ENCODE peak calls at places on chromosomes 13 and 19, in six cellular contexts. C is mesendoderm, S is adrenal gland, R is left ventricle myocardium inferior, L is suprapubic skin, E is GM23338. N is an unnamed sample.

GRCh38 chr13:30738526-30738925 is 3.2 kb downstream of the ALOX5AP start:
- DNase-seq in C (no peak), S (no peak), R (no peak), E (no peak), L (no peak), N (no peak)

GRCh38 chr19:8163781-8164180 is 14.4 kb upstream of the FBN3 start:
- DNase-seq in S (no peak), L (no peak), E (no peak), R (no peak), C (peak), N (no peak)

GRCh38 chr19:43779820-43780219 is 953 bp downstream of the KCNN4 start:
- DNase-seq in L (no peak), E (no peak), C (no peak), S (no peak), R (no peak), N (no peak)

GRCh38 chr13:71625694-71626093 is 241.3 kb downstream of the DACH1 start:
- DNase-seq in L (no peak), E (no peak), C (no peak), R (no peak), S (no peak), N (no peak)

GRCh38 chr13:40665754-40666057 is 735 bp downstream of the FOXO1 start:
- DNase-seq in C (peak), R (peak), L (no peak), S (no peak), E (no peak), N (no peak)

GRCh38 chr19:6276447-6276846 is 3.3 kb downstream of the MLLT1 start:
- DNase-seq in R (peak), C (peak), S (peak), E (no peak), L (peak), N (no peak)

GRCh38 chr13:50448535-50448981 is 394.9 kb downstream of the DLEU7 start:
- DNase-seq in L (no peak), E (no peak), S (no peak), C (no peak), R (no peak), N (no peak)

GRCh38 chr19:2449019-2449418 is 7.7 kb downstream of the LMNB2 start:
- DNase-seq in S (no peak), C (no peak), L (no peak), R (no peak), E (no peak), N (no peak)

GRCh38 chr13:96052655-96053002 is 572 bp downstream of the UGGT2 start:
- DNase-seq in L (no peak), R (no peak), C (peak), S (no peak), E (peak), N (no peak)

GRCh38 chr13:112066624-112067004 is 335 bp upstream of the SOX1 start:
- DNase-seq in C (peak), S (peak), L (no peak), E (peak), R (peak), N (no peak)

GRCh38 chr19:1943661-1944087 is 2.7 kb downstream of the CSNK1G2 start:
- DNase-seq in R (no peak), C (no peak), E (no peak), L (no peak), S (no peak), N (no peak)

GRCh38 chr19:34357431-34357830 is 7.6 kb upstream of the GPI start:
- DNase-seq in L (no peak), E (no peak), C (no peak), R (no peak), S (no peak), N (no peak)

GRCh38 chr19:49689133-49690072 is at the start of gene ADM5:
- DNase-seq in L (no peak), E (peak), R (peak), C (peak), S (peak), N (peak)

GRCh38 chr13:112647256-112647655 is 42.6 kb upstream of the ATP11A start:
- DNase-seq in R (no peak), C (no peak), L (no peak), S (no peak), E (no peak), N (peak)

GRCh38 chr13:30932481-30933333 is at the start of gene TEX26:
- DNase-seq in R (no peak), C (peak), E (peak), S (no peak), L (no peak), N (no peak)

GRCh38 chr19:54189020-54189667 is at the start of gene MBOAT7:
- DNase-seq in R (no peak), E (no peak), L (peak), C (no peak), S (no peak), N (no peak)

GRCh38 chr13:42876810-42877550 is 95.6 kb downstream of the FAM216B start:
- DNase-seq in L (no peak), C (peak), E (no peak), S (no peak), R (no peak), N (no peak)

GRCh38 chr13:30972888-30973377 is 40.5 kb downstream of the TEX26 start:
- DNase-seq in E (no peak), C (no peak), S (no peak), R (no peak), L (no peak), N (no peak)

GRCh38 chr13:107770541-107770940 is 444.8 kb downstream of the LIG4 start:
- DNase-seq in C (no peak), E (peak), S (no peak), L (no peak), R (no peak), N (no peak)

GRCh38 chr19:31436121-31436776 is 87.0 kb upstream of the TSHZ3 start:
- DNase-seq in S (no peak), R (no peak), L (no peak), E (no peak), C (no peak), N (no peak)

GRCh38 chr19:16889429-16889882 is 657 bp downstream of the F2RL3 start:
- DNase-seq in S (peak), E (no peak), R (peak), L (no peak), C (no peak), N (no peak)

GRCh38 chr13:74930402-74931165 is 551.4 kb downstream of the TBC1D4 start:
- DNase-seq in E (no peak), L (no peak), S (no peak), C (no peak), R (no peak), N (no peak)

GRCh38 chr19:39506598-39506943 is 7.8 kb downstream of the DLL3 start:
- DNase-seq in E (no peak), S (no peak), R (no peak), C (no peak), L (no peak), N (no peak)
- H3K4me3 ChIP-seq in E (peak), S (no peak), R (peak), C (no peak), L (peak), N (peak)

DNA sequence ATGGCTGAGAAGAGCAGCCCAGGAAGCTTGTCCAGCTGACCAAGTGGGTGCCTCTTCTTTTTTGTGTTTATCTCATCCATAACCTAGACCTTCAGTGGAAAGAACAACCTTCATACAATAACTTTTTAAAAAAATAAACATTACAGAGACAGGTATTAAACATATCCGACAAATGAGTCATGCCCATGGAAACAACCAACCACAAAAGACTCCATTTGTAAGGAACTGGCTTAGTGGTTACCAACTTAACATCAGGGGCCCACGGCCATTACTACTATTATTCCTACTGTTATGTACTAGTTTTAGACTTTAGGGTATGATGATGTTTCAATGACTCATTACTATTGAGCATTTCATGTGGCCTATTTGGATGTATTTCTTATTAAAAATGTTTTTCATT is 191.7 kb upstream of the SERP2 start:
- DNase-seq in E (no peak), R (no peak), C (no peak), L (no peak), S (no peak), N (no peak)
- H3K27ac ChIP-seq in E (no peak), R (no peak), C (no peak), L (no peak), S (no peak), N (no peak)

DNA sequence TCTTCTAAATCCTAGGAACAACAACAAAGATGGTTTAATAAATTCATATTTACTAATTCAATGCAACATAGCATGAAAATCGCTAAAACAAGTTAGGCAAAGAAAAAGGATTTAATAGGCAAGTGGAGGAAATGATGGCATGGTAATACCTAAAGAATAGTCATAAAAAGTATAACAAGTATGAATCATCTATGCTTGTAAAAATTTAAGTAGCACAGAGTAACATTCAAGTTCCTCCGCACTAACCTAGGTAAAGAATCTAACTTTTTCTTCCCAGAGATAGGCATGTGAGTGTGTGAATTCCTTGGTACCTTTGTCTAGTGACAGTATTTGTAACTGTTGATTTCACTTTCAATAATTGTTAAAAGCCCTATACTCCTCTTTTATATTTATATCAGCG is 42.6 kb downstream of the RCBTB2 start:
- DNase-seq in L (no peak), C (no peak), R (no peak), E (no peak), S (no peak), N (no peak)
- H3K4me3 ChIP-seq in L (no peak), C (no peak), R (no peak), E (no peak), S (no peak), N (no peak)

DNA sequence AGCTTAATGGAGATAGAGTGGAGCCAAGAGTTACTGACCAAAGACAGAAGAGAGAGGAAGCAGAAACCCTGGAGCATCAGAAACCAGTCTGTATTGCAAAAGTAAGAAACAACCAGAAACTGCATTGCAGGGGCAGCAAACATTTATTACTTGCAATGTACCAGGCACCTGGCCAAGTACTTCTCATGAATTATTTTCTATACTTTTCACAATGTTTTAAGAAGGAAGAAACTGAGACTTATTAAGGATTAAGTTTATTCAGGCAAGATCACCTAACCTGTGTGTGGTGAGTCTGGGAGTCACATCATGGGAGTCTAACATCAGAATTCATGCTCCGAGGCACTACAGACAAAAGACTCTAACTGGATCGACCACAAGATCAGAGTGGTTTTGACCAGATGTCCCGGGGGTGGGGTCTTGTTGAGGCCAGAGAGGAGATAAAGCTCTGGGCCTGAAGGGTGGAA is 47.4 kb downstream of the TNFRSF19 start:
- DNase-seq in L (no peak), R (no peak), C (no peak), S (no peak), E (no peak), N (no peak)
- H3K27ac ChIP-seq in L (no peak), R (peak), C (no peak), S (no peak), E (no peak), N (no peak)

GRCh38 chr13:44352671-44353070 is 21.0 kb upstream of the SERP2 start:
- DNase-seq in S (no peak), L (no peak), E (no peak), R (no peak), C (no peak), N (no peak)
- H3K4me3 ChIP-seq in S (no peak), L (no peak), E (no peak), R (no peak), C (no peak), N (no peak)

GRCh38 chr19:44904426-44904994 is 1.1 kb upstream of the APOE start:
- DNase-seq in C (peak), L (no peak), E (peak), R (no peak), S (peak), N (no peak)

GRCh38 chr19:44900328-44901244 is 5.0 kb upstream of the APOE start:
- DNase-seq in C (no peak), S (no peak), L (no peak), R (no peak), E (no peak), N (no peak)

GRCh38 chr19:44903602-44904425 is 1.8 kb upstream of the APOE start:
- DNase-seq in E (peak), S (peak), R (peak), C (peak), L (no peak), N (peak)

GRCh38 chr19:44905437-44906160 is at the start of gene APOE:
- DNase-seq in C (peak), E (peak), R (no peak), L (no peak), S (peak), N (no peak)

GRCh38 chr19:44903216-44903601 is 2.4 kb upstream of the APOE start:
- DNase-seq in C (no peak), L (no peak), R (no peak), S (no peak), E (no peak), N (no peak)
- H3K27ac ChIP-seq in C (no peak), L (no peak), R (no peak), S (no peak), E (no peak), N (no peak)

GRCh38 chr19:19214892-19215291 is 3.1 kb downstream of the NCAN start:
- DNase-seq in C (peak), E (peak), R (no peak), S (peak), L (no peak), N (no peak)
- H3K4me3 ChIP-seq in C (no peak), E (no peak), R (no peak), S (no peak), L (no peak), N (no peak)

GRCh38 chr19:41324231-41324702 is 14.3 kb downstream of the CCDC97 start:
- DNase-seq in L (no peak), C (peak), E (no peak), S (no peak), R (no peak), N (no peak)
- H3K27ac ChIP-seq in L (peak), C (peak), E (peak), S (peak), R (peak), N (peak)

DNA sequence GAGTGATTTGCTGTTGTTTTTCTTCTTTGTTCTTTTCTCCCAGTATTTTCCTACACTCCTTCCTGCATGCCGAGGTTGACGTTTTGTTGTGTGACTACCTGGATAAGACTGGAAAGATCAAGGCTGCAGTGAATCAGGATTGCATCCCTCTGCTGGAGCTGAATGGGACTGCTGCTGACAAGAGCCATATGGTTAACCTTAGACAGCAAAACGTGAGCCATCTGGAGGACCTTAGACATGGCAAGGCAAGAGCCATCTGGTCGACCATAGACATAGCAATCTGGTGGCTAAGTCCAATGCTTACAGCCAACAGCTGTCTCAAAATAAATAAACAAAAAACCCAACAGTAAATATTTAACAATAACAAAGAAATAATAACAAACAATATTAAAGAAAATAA is 42.6 kb upstream of the ZNF91 start:
- DNase-seq in E (peak), C (no peak), R (no peak), L (no peak), S (no peak), N (no peak)
- H3K4me3 ChIP-seq in E (no peak), C (peak), R (no peak), L (no peak), S (no peak), N (no peak)

DNA sequence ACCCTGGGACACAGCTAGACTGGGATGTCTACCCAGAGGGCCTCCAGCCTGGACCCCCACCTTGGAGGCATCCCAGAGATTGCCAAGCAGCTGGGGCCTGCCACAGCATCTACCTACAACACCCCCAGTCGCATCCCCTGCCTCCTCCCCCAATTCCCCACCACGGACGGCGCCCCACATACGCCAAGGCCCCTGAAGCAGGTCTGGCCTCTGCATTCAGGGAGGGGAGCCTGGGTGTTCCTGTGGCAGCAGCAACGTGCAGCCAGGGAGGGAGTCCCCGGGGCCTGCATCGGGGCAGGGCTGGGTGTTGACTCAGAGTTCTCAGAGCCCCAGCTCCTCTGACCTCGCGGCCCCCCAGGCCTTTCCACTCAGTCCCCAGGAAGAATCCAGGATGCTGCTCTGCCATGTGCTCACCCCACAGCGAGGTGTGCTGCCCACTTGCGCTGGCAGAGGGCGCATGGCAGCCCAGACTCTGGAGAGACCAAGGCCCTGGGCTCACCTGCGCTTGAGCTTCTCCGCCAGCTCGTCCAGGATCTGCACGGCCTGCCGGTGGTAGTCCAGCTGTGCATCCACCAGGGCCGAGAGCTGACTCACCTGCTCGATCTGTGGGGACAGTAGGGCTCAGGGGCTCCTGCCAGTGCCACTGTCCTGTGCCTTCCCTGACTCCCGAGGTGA is 19.6 kb downstream of the MPND start:
- DNase-seq in C (peak), R (no peak), S (no peak), L (peak), E (peak), N (no peak)
- H3K27ac ChIP-seq in C (no peak), R (no peak), S (no peak), L (no peak), E (no peak), N (no peak)